ENCODE peak calls at places on chromosomes 12 and 14, in six cellular contexts. One of them, this sample, is unnamed. For H3K9me3, H3K36me3 and H3K27me3, the result is how much of the 10 kb centered on the place peaks cover.

GRCh38 chr12:20492251-20492728 is 124.0 kb downstream of the PDE3A start:
- DNase-seq in transverse colon: no peak
- DNase-seq in adipocyte: no peak
- DNase-seq in psoas muscle: no peak
- DNase-seq in right atrium auricular region: no peak
- DNase-seq in right lobe of liver: no peak
- DNase-seq in this sample: no peak

GRCh38 chr12:80442426-80443222 is 1.4 kb upstream of the PTPRQ start:
- DNase-seq in transverse colon: no peak
- DNase-seq in psoas muscle: no peak
- DNase-seq in adipocyte: no peak
- DNase-seq in right lobe of liver: no peak
- DNase-seq in right atrium auricular region: no peak
- DNase-seq in this sample: no peak

GRCh38 chr12:115960868-115961802 is 316.4 kb downstream of the MED13L start:
- DNase-seq in psoas muscle: no peak
- DNase-seq in right atrium auricular region: no peak
- DNase-seq in adipocyte: no peak
- DNase-seq in right lobe of liver: no peak
- DNase-seq in transverse colon: no peak
- DNase-seq in this sample: no peak

GRCh38 chr14:65243766-65244442 is 141.6 kb upstream of the MAX start:
- DNase-seq in transverse colon: no peak
- DNase-seq in right lobe of liver: no peak
- DNase-seq in right atrium auricular region: no peak
- DNase-seq in psoas muscle: no peak
- DNase-seq in adipocyte: no peak
- DNase-seq in this sample: no peak

GRCh38 chr14:92471919-92472318 is 41.7 kb upstream of the RIN3 start:
- DNase-seq in psoas muscle: no peak
- DNase-seq in right atrium auricular region: peak
- DNase-seq in right lobe of liver: no peak
- DNase-seq in transverse colon: peak
- DNase-seq in adipocyte: peak
- DNase-seq in this sample: no peak

GRCh38 chr14:93059917-93060545 is 55.7 kb downstream of the ITPK1 start:
- DNase-seq in right lobe of liver: no peak
- DNase-seq in psoas muscle: no peak
- DNase-seq in transverse colon: no peak
- DNase-seq in right atrium auricular region: no peak
- DNase-seq in adipocyte: no peak
- DNase-seq in this sample: no peak

GRCh38 chr12:109544955-109545531 is 28.3 kb downstream of the MMAB start:
- DNase-seq in right lobe of liver: no peak
- DNase-seq in adipocyte: peak
- DNase-seq in transverse colon: no peak
- DNase-seq in right atrium auricular region: no peak
- DNase-seq in psoas muscle: no peak
- DNase-seq in this sample: no peak

GRCh38 chr12:112140728-112141127 is 15.4 kb downstream of the TRAFD1 start:
- DNase-seq in adipocyte: no peak
- DNase-seq in right lobe of liver: no peak
- DNase-seq in psoas muscle: no peak
- DNase-seq in right atrium auricular region: no peak
- DNase-seq in transverse colon: no peak
- DNase-seq in this sample: no peak

GRCh38 chr12:43835656-43836454 is at the start of gene TMEM117:
- DNase-seq in adipocyte: peak
- DNase-seq in transverse colon: peak
- DNase-seq in psoas muscle: peak
- DNase-seq in right atrium auricular region: peak
- DNase-seq in right lobe of liver: peak
- DNase-seq in this sample: peak

GRCh38 chr12:75979181-75979580 is 52.4 kb downstream of the PHLDA1 start:
- DNase-seq in psoas muscle: no peak
- DNase-seq in adipocyte: peak
- DNase-seq in right atrium auricular region: no peak
- DNase-seq in right lobe of liver: no peak
- DNase-seq in transverse colon: no peak
- DNase-seq in this sample: no peak

GRCh38 chr12:1058423-1058822 is 67.4 kb downstream of the ERC1 start:
- DNase-seq in psoas muscle: no peak
- DNase-seq in right atrium auricular region: no peak
- DNase-seq in adipocyte: no peak
- DNase-seq in right lobe of liver: no peak
- DNase-seq in transverse colon: no peak
- DNase-seq in this sample: no peak

GRCh38 chr12:1065629-1066028 is 74.6 kb downstream of the ERC1 start:
- DNase-seq in transverse colon: no peak
- DNase-seq in right atrium auricular region: no peak
- DNase-seq in psoas muscle: no peak
- DNase-seq in right lobe of liver: no peak
- DNase-seq in adipocyte: no peak
- DNase-seq in this sample: no peak

GRCh38 chr12:1059162-1059561 is 68.1 kb downstream of the ERC1 start:
- DNase-seq in psoas muscle: no peak
- DNase-seq in adipocyte: peak
- DNase-seq in transverse colon: no peak
- DNase-seq in right lobe of liver: no peak
- DNase-seq in right atrium auricular region: no peak
- DNase-seq in this sample: no peak

GRCh38 chr12:1064317-1064716 is 73.3 kb downstream of the ERC1 start:
- DNase-seq in right lobe of liver: no peak
- DNase-seq in transverse colon: no peak
- DNase-seq in right atrium auricular region: no peak
- DNase-seq in adipocyte: no peak
- DNase-seq in psoas muscle: no peak
- DNase-seq in this sample: no peak

GRCh38 chr12:1063852-1064251 is 72.8 kb downstream of the ERC1 start:
- DNase-seq in psoas muscle: no peak
- DNase-seq in adipocyte: no peak
- DNase-seq in right atrium auricular region: no peak
- DNase-seq in right lobe of liver: no peak
- DNase-seq in transverse colon: no peak
- DNase-seq in this sample: no peak
- H3K9me3 ChIP-seq in psoas muscle: under half
- H3K9me3 ChIP-seq in adipocyte: under half
- H3K9me3 ChIP-seq in right atrium auricular region: under half
- H3K9me3 ChIP-seq in right lobe of liver: under half
- H3K9me3 ChIP-seq in transverse colon: under half
- H3K9me3 ChIP-seq in this sample: under half

DNA sequence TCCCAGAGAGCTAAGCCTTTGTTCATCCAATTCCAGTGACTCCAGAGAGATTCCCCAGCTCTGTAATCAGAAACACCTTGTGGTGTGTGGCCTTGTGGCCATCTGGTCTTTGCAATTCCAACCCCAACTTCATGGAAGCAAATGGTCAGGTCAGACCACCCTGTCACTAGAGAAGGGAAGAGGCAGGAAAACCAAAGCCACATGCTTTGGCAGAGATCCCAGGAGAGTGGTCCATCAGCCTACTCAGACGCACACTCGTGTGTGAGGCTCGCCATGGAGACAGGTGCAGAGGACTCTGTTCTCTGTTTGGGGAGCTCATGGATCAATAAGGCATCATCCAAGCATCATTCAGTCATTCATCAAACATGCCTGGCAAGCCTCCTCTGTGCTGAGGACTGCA is 46.2 kb upstream of the TUNAR start:
- DNase-seq in right lobe of liver: no peak
- DNase-seq in transverse colon: no peak
- DNase-seq in adipocyte: no peak
- DNase-seq in right atrium auricular region: no peak
- DNase-seq in psoas muscle: no peak
- DNase-seq in this sample: no peak
- H3K36me3 ChIP-seq in right lobe of liver: under half
- H3K36me3 ChIP-seq in transverse colon: under half
- H3K36me3 ChIP-seq in adipocyte: under half
- H3K36me3 ChIP-seq in right atrium auricular region: under half
- H3K36me3 ChIP-seq in psoas muscle: under half
- H3K36me3 ChIP-seq in this sample: under half

GRCh38 chr14:63605041-63605532 is 36.6 kb downstream of the WDR89 start:
- DNase-seq in right lobe of liver: no peak
- DNase-seq in transverse colon: peak
- DNase-seq in right atrium auricular region: no peak
- DNase-seq in adipocyte: no peak
- DNase-seq in psoas muscle: no peak
- DNase-seq in this sample: no peak
- H3K27me3 ChIP-seq in right lobe of liver: under half
- H3K27me3 ChIP-seq in transverse colon: under half
- H3K27me3 ChIP-seq in right atrium auricular region: under half
- H3K27me3 ChIP-seq in adipocyte: under half
- H3K27me3 ChIP-seq in psoas muscle: under half
- H3K27me3 ChIP-seq in this sample: under half

GRCh38 chr12:126191037-126191891 is 1126.0 kb downstream of the AACS start:
- DNase-seq in right atrium auricular region: no peak
- DNase-seq in right lobe of liver: no peak
- DNase-seq in transverse colon: no peak
- DNase-seq in psoas muscle: no peak
- DNase-seq in adipocyte: no peak
- DNase-seq in this sample: no peak
- H3K9me3 ChIP-seq in right atrium auricular region: under half
- H3K9me3 ChIP-seq in right lobe of liver: under half
- H3K9me3 ChIP-seq in transverse colon: under half
- H3K9me3 ChIP-seq in psoas muscle: under half
- H3K9me3 ChIP-seq in adipocyte: under half
- H3K9me3 ChIP-seq in this sample: under half

DNA sequence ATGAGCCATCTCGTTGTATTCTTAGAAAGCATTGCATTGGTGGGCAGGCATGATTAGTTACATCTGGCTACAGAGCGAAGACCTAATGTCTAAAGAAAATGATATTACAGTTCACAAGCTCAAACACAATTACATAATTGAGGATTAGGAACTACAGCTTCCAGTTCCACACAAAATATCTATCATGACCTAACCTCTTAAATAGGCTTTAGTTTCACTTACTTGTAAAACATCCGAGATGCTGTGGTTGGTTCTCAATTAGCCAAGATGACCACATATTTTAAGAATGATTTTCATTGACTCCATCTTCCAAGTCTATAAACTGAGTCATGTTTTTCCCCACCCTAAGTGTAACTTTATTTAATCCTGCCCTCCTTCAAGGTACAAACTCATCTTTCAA is 69.5 kb downstream of the LRIG3 start:
- DNase-seq in transverse colon: no peak
- DNase-seq in right atrium auricular region: no peak
- DNase-seq in adipocyte: no peak
- DNase-seq in right lobe of liver: no peak
- DNase-seq in psoas muscle: no peak
- DNase-seq in this sample: no peak
- H3K36me3 ChIP-seq in transverse colon: under half
- H3K36me3 ChIP-seq in right atrium auricular region: under half
- H3K36me3 ChIP-seq in adipocyte: under half
- H3K36me3 ChIP-seq in right lobe of liver: under half
- H3K36me3 ChIP-seq in psoas muscle: under half
- H3K36me3 ChIP-seq in this sample: under half

GRCh38 chr14:36522972-36523685 is 3.1 kb upstream of the NKX2-1 start:
- DNase-seq in transverse colon: no peak
- DNase-seq in right lobe of liver: no peak
- DNase-seq in right atrium auricular region: no peak
- DNase-seq in psoas muscle: no peak
- DNase-seq in adipocyte: no peak
- DNase-seq in this sample: no peak
- H3K27me3 ChIP-seq in transverse colon: half or more
- H3K27me3 ChIP-seq in right lobe of liver: half or more
- H3K27me3 ChIP-seq in right atrium auricular region: half or more
- H3K27me3 ChIP-seq in psoas muscle: half or more
- H3K27me3 ChIP-seq in adipocyte: half or more
- H3K27me3 ChIP-seq in this sample: under half

DNA sequence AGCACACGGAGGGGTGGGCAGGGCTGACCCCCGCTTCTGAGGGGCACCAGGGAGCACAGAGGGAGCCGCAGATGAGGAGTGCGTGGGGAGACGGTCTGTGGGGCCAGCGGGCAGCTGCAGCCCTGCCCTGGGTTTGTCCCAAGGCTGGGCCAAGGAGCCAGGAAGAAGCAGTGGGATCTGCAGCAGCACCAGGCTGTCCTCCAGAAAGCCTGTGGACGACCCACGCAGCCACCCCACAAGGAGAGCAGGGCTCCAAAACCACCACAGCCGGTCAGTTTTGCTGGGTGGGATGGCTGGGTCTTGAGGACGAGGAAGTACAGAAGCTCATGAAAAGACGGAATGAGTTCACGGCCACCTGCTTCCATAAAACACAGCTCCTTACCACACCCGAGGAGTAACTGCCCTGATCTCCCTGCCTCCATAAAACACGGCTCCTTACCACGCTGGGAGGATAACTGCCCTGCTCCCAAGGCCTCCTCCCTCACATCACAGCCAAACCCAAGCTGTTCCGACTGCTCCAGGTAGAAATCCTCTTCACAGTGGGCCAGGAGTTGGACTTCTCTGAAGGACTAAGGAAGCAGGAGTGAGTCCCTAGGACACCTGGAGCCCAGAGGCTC is 9.9 kb upstream of the GOLGA3 start:
- DNase-seq in transverse colon: peak
- DNase-seq in right lobe of liver: no peak
- DNase-seq in psoas muscle: no peak
- DNase-seq in adipocyte: no peak
- DNase-seq in right atrium auricular region: no peak
- DNase-seq in this sample: no peak
- H3K9me3 ChIP-seq in transverse colon: under half
- H3K9me3 ChIP-seq in right lobe of liver: under half
- H3K9me3 ChIP-seq in psoas muscle: under half
- H3K9me3 ChIP-seq in adipocyte: under half
- H3K9me3 ChIP-seq in right atrium auricular region: under half
- H3K9me3 ChIP-seq in this sample: under half

GRCh38 chr12:45668641-45669040 is 60.9 kb upstream of the ARID2 start:
- DNase-seq in psoas muscle: no peak
- DNase-seq in right atrium auricular region: no peak
- DNase-seq in transverse colon: no peak
- DNase-seq in adipocyte: no peak
- DNase-seq in right lobe of liver: no peak
- DNase-seq in this sample: no peak

GRCh38 chr12:45669093-45669492 is 60.4 kb upstream of the ARID2 start:
- DNase-seq in right lobe of liver: no peak
- DNase-seq in right atrium auricular region: no peak
- DNase-seq in adipocyte: peak
- DNase-seq in psoas muscle: no peak
- DNase-seq in transverse colon: no peak
- DNase-seq in this sample: no peak

GRCh38 chr12:45666452-45667215 is 62.9 kb upstream of the ARID2 start:
- DNase-seq in right atrium auricular region: no peak
- DNase-seq in transverse colon: no peak
- DNase-seq in psoas muscle: no peak
- DNase-seq in adipocyte: no peak
- DNase-seq in right lobe of liver: no peak
- DNase-seq in this sample: no peak

GRCh38 chr12:45669762-45670161 is 59.7 kb upstream of the ARID2 start:
- DNase-seq in transverse colon: no peak
- DNase-seq in adipocyte: no peak
- DNase-seq in psoas muscle: no peak
- DNase-seq in right atrium auricular region: no peak
- DNase-seq in right lobe of liver: no peak
- DNase-seq in this sample: no peak

GRCh38 chr12:45667761-45668160 is 61.7 kb upstream of the ARID2 start:
- DNase-seq in right atrium auricular region: no peak
- DNase-seq in right lobe of liver: no peak
- DNase-seq in transverse colon: no peak
- DNase-seq in psoas muscle: no peak
- DNase-seq in adipocyte: no peak
- DNase-seq in this sample: no peak
- H3K36me3 ChIP-seq in right atrium auricular region: under half
- H3K36me3 ChIP-seq in right lobe of liver: under half
- H3K36me3 ChIP-seq in transverse colon: under half
- H3K36me3 ChIP-seq in psoas muscle: under half
- H3K36me3 ChIP-seq in adipocyte: under half
- H3K36me3 ChIP-seq in this sample: under half